ENCODE peak calls at places on chromosome 12, in six cellular contexts. J, M, Z, K, E and C are unnamed samples.

GRCh38 chr12:69154585-69155363 is 84.6 kb upstream of the CPSF6 start:
- DNase-seq in J (peak), E (peak), K (peak), Z (peak), M (peak), C (peak)

GRCh38 chr12:117140397-117141096 is 41.3 kb upstream of the TESC start:
- DNase-seq in J (no peak), K (no peak), M (no peak), E (no peak), Z (no peak), C (no peak)

GRCh38 chr12:20426191-20426590 is 57.9 kb downstream of the PDE3A start:
- DNase-seq in M (peak), J (peak), Z (peak), K (no peak), E (no peak), C (no peak)

GRCh38 chr12:133038310-133038709 is 1.0 kb downstream of the ZNF84 start:
- DNase-seq in M (no peak), Z (no peak), J (no peak), E (no peak), K (no peak), C (no peak)

GRCh38 chr12:109625131-109625559 is 51.6 kb downstream of the MVK start:
- DNase-seq in K (no peak), M (peak), Z (peak), E (no peak), J (peak), C (peak)

GRCh38 chr12:13173537-13173936 is 23.0 kb upstream of the EMP1 start:
- DNase-seq in M (peak), K (no peak), J (peak), E (peak), Z (peak), C (peak)

GRCh38 chr12:85920324-85920947 is 46.3 kb downstream of the NTS start:
- DNase-seq in K (no peak), J (no peak), Z (peak), E (no peak), M (no peak), C (peak)

GRCh38 chr12:131764738-131765137 is 53.8 kb downstream of the SFSWAP start:
- DNase-seq in E (no peak), J (no peak), Z (no peak), M (no peak), K (no peak), C (peak)

GRCh38 chr12:47085815-47086252 is 6.1 kb upstream of the AMIGO2 start:
- DNase-seq in Z (peak), E (no peak), M (no peak), J (no peak), K (no peak), C (peak)

GRCh38 chr12:100491104-100491503 is 17.4 kb downstream of the NR1H4 start:
- DNase-seq in E (no peak), M (no peak), Z (no peak), J (no peak), K (no peak), C (no peak)

GRCh38 chr12:93766802-93767523 is 89.8 kb downstream of the CRADD start:
- DNase-seq in J (no peak), E (no peak), K (no peak), Z (peak), M (no peak), C (peak)

GRCh38 chr12:109115758-109116610 is at the start of gene ACACB:
- DNase-seq in J (peak), K (no peak), M (peak), Z (no peak), E (no peak), C (no peak)

GRCh38 chr12:81079280-81080076 is 1.6 kb downstream of the ACSS3 start:
- DNase-seq in E (no peak), J (no peak), Z (no peak), M (no peak), K (no peak), C (no peak)

GRCh38 chr12:72282721-72283120 is 10.6 kb downstream of the TRHDE start:
- DNase-seq in J (no peak), M (no peak), E (no peak), Z (peak), K (no peak), C (no peak)

GRCh38 chr12:105018001-105018400 is 31.9 kb downstream of the NOPCHAP1 start:
- DNase-seq in M (no peak), Z (no peak), E (no peak), J (no peak), K (no peak), C (no peak)

GRCh38 chr12:6097384-6097783 is 27.1 kb downstream of the VWF start:
- DNase-seq in J (no peak), Z (no peak), E (no peak), K (no peak), M (no peak), C (peak)